ENCODE peak calls at places on chromosome 13, in seven cellular contexts. One of them, this sample, is unnamed.

GRCh38 chr13:77323858-77324257 is 3.0 kb downstream of the MYCBP2 start:
- DNase-seq in GM04503: no peak
- DNase-seq in SHP77: no peak
- DNase-seq in H9: no peak
- DNase-seq in stimulated activated CD8-positive, alpha-beta memory T cell treated with anti-CD3 and anti-CD28 coated beads, Interleukin-2, amount 100 ng/mL, for 1 hour: no peak
- DNase-seq in activated CD8-positive, alpha-beta memory T cell treated with anti-CD3 and anti-CD28 coated beads for 4 hours: no peak
- DNase-seq in SJSA1: no peak
- DNase-seq in this sample: no peak

GRCh38 chr13:68272652-68273051 is 1042.5 kb upstream of the PCDH9 start:
- DNase-seq in GM04503: no peak
- DNase-seq in SHP77: no peak
- DNase-seq in H9: no peak
- DNase-seq in stimulated activated CD8-positive, alpha-beta memory T cell treated with anti-CD3 and anti-CD28 coated beads, Interleukin-2, amount 100 ng/mL, for 1 hour: no peak
- DNase-seq in activated CD8-positive, alpha-beta memory T cell treated with anti-CD3 and anti-CD28 coated beads for 4 hours: no peak
- DNase-seq in SJSA1: no peak
- DNase-seq in this sample: no peak

GRCh38 chr13:111644750-111645149 is 324.3 kb downstream of the TEX29 start:
- DNase-seq in GM04503: no peak
- DNase-seq in SHP77: no peak
- DNase-seq in H9: no peak
- DNase-seq in stimulated activated CD8-positive, alpha-beta memory T cell treated with anti-CD3 and anti-CD28 coated beads, Interleukin-2, amount 100 ng/mL, for 1 hour: no peak
- DNase-seq in activated CD8-positive, alpha-beta memory T cell treated with anti-CD3 and anti-CD28 coated beads for 4 hours: no peak
- DNase-seq in SJSA1: no peak
- DNase-seq in this sample: no peak

GRCh38 chr13:83547043-83547442 is 335.2 kb downstream of the SLITRK1 start:
- DNase-seq in GM04503: no peak
- DNase-seq in SHP77: no peak
- DNase-seq in H9: no peak
- DNase-seq in stimulated activated CD8-positive, alpha-beta memory T cell treated with anti-CD3 and anti-CD28 coated beads, Interleukin-2, amount 100 ng/mL, for 1 hour: no peak
- DNase-seq in activated CD8-positive, alpha-beta memory T cell treated with anti-CD3 and anti-CD28 coated beads for 4 hours: no peak
- DNase-seq in SJSA1: no peak
- DNase-seq in this sample: no peak

GRCh38 chr13:102317593-102317992 is 84.3 kb downstream of the FGF14 start:
- DNase-seq in GM04503: no peak
- DNase-seq in SHP77: no peak
- DNase-seq in H9: no peak
- DNase-seq in stimulated activated CD8-positive, alpha-beta memory T cell treated with anti-CD3 and anti-CD28 coated beads, Interleukin-2, amount 100 ng/mL, for 1 hour: no peak
- DNase-seq in activated CD8-positive, alpha-beta memory T cell treated with anti-CD3 and anti-CD28 coated beads for 4 hours: no peak
- DNase-seq in SJSA1: no peak
- DNase-seq in this sample: no peak

GRCh38 chr13:40060318-40061007 is 405.0 kb downstream of the COG6 start:
- DNase-seq in GM04503: peak; percentile 34
- DNase-seq in SHP77: no peak
- DNase-seq in H9: no peak
- DNase-seq in stimulated activated CD8-positive, alpha-beta memory T cell treated with anti-CD3 and anti-CD28 coated beads, Interleukin-2, amount 100 ng/mL, for 1 hour: no peak
- DNase-seq in activated CD8-positive, alpha-beta memory T cell treated with anti-CD3 and anti-CD28 coated beads for 4 hours: no peak
- DNase-seq in SJSA1: no peak
- DNase-seq in this sample: no peak

GRCh38 chr13:100650321-100650720 is 24.3 kb downstream of the TMTC4 start:
- DNase-seq in GM04503: no peak
- DNase-seq in SHP77: no peak
- DNase-seq in H9: no peak
- DNase-seq in stimulated activated CD8-positive, alpha-beta memory T cell treated with anti-CD3 and anti-CD28 coated beads, Interleukin-2, amount 100 ng/mL, for 1 hour: no peak
- DNase-seq in activated CD8-positive, alpha-beta memory T cell treated with anti-CD3 and anti-CD28 coated beads for 4 hours: no peak
- DNase-seq in SJSA1: no peak
- DNase-seq in this sample: no peak

GRCh38 chr13:112756511-112756966 is 66.7 kb downstream of the ATP11A start:
- DNase-seq in GM04503: no peak
- DNase-seq in SHP77: no peak
- DNase-seq in H9: no peak
- DNase-seq in stimulated activated CD8-positive, alpha-beta memory T cell treated with anti-CD3 and anti-CD28 coated beads, Interleukin-2, amount 100 ng/mL, for 1 hour: no peak
- DNase-seq in activated CD8-positive, alpha-beta memory T cell treated with anti-CD3 and anti-CD28 coated beads for 4 hours: no peak
- DNase-seq in SJSA1: no peak
- DNase-seq in this sample: no peak

GRCh38 chr13:32650705-32651311 is 64.6 kb downstream of the PDS5B start:
- DNase-seq in GM04503: peak; percentile 8
- DNase-seq in SHP77: peak; percentile 72
- DNase-seq in H9: peak; percentile 58
- DNase-seq in stimulated activated CD8-positive, alpha-beta memory T cell treated with anti-CD3 and anti-CD28 coated beads, Interleukin-2, amount 100 ng/mL, for 1 hour: peak; percentile 20
- DNase-seq in activated CD8-positive, alpha-beta memory T cell treated with anti-CD3 and anti-CD28 coated beads for 4 hours: peak; percentile 15
- DNase-seq in SJSA1: peak; percentile 7
- DNase-seq in this sample: no peak

GRCh38 chr13:109875746-109876145 is 89.4 kb upstream of the IRS2 start:
- DNase-seq in GM04503: no peak
- DNase-seq in SHP77: no peak
- DNase-seq in H9: no peak
- DNase-seq in stimulated activated CD8-positive, alpha-beta memory T cell treated with anti-CD3 and anti-CD28 coated beads, Interleukin-2, amount 100 ng/mL, for 1 hour: no peak
- DNase-seq in activated CD8-positive, alpha-beta memory T cell treated with anti-CD3 and anti-CD28 coated beads for 4 hours: no peak
- DNase-seq in SJSA1: no peak
- DNase-seq in this sample: no peak

GRCh38 chr13:90448466-90449037 is 898.9 kb upstream of the MIR17HG start:
- DNase-seq in GM04503: no peak
- DNase-seq in SHP77: no peak
- DNase-seq in H9: no peak
- DNase-seq in stimulated activated CD8-positive, alpha-beta memory T cell treated with anti-CD3 and anti-CD28 coated beads, Interleukin-2, amount 100 ng/mL, for 1 hour: no peak
- DNase-seq in activated CD8-positive, alpha-beta memory T cell treated with anti-CD3 and anti-CD28 coated beads for 4 hours: no peak
- DNase-seq in SJSA1: no peak
- DNase-seq in this sample: no peak

GRCh38 chr13:52892925-52893324 is 44.5 kb upstream of the PCDH8 start:
- DNase-seq in GM04503: no peak
- DNase-seq in SHP77: peak; percentile 33
- DNase-seq in H9: no peak
- DNase-seq in stimulated activated CD8-positive, alpha-beta memory T cell treated with anti-CD3 and anti-CD28 coated beads, Interleukin-2, amount 100 ng/mL, for 1 hour: no peak
- DNase-seq in activated CD8-positive, alpha-beta memory T cell treated with anti-CD3 and anti-CD28 coated beads for 4 hours: no peak
- DNase-seq in SJSA1: no peak
- DNase-seq in this sample: no peak

GRCh38 chr13:105997436-105998232 is 537.8 kb downstream of the EFNB2 start:
- DNase-seq in GM04503: no peak
- DNase-seq in SHP77: no peak
- DNase-seq in H9: no peak
- DNase-seq in stimulated activated CD8-positive, alpha-beta memory T cell treated with anti-CD3 and anti-CD28 coated beads, Interleukin-2, amount 100 ng/mL, for 1 hour: no peak
- DNase-seq in activated CD8-positive, alpha-beta memory T cell treated with anti-CD3 and anti-CD28 coated beads for 4 hours: no peak
- DNase-seq in SJSA1: no peak
- DNase-seq in this sample: no peak

GRCh38 chr13:83325454-83325853 is 556.8 kb downstream of the SLITRK1 start:
- DNase-seq in GM04503: peak; percentile 41
- DNase-seq in SHP77: no peak
- DNase-seq in H9: no peak
- DNase-seq in stimulated activated CD8-positive, alpha-beta memory T cell treated with anti-CD3 and anti-CD28 coated beads, Interleukin-2, amount 100 ng/mL, for 1 hour: no peak
- DNase-seq in activated CD8-positive, alpha-beta memory T cell treated with anti-CD3 and anti-CD28 coated beads for 4 hours: no peak
- DNase-seq in SJSA1: no peak
- DNase-seq in this sample: no peak

GRCh38 chr13:20475927-20476691 is 49.5 kb downstream of the CRYL1 start:
- DNase-seq in GM04503: no peak
- DNase-seq in SHP77: no peak
- DNase-seq in H9: no peak
- DNase-seq in stimulated activated CD8-positive, alpha-beta memory T cell treated with anti-CD3 and anti-CD28 coated beads, Interleukin-2, amount 100 ng/mL, for 1 hour: peak; percentile 3
- DNase-seq in activated CD8-positive, alpha-beta memory T cell treated with anti-CD3 and anti-CD28 coated beads for 4 hours: no peak
- DNase-seq in SJSA1: no peak
- DNase-seq in this sample: no peak

GRCh38 chr13:48730971-48731658 is 77.4 kb downstream of the CYSLTR2 start:
- DNase-seq in GM04503: no peak
- DNase-seq in SHP77: no peak
- DNase-seq in H9: no peak
- DNase-seq in stimulated activated CD8-positive, alpha-beta memory T cell treated with anti-CD3 and anti-CD28 coated beads, Interleukin-2, amount 100 ng/mL, for 1 hour: no peak
- DNase-seq in activated CD8-positive, alpha-beta memory T cell treated with anti-CD3 and anti-CD28 coated beads for 4 hours: no peak
- DNase-seq in SJSA1: no peak
- DNase-seq in this sample: no peak

GRCh38 chr13:75873499-75873898 is 237.4 kb downstream of the LMO7 start:
- DNase-seq in GM04503: no peak
- DNase-seq in SHP77: no peak
- DNase-seq in H9: no peak
- DNase-seq in stimulated activated CD8-positive, alpha-beta memory T cell treated with anti-CD3 and anti-CD28 coated beads, Interleukin-2, amount 100 ng/mL, for 1 hour: no peak
- DNase-seq in activated CD8-positive, alpha-beta memory T cell treated with anti-CD3 and anti-CD28 coated beads for 4 hours: no peak
- DNase-seq in SJSA1: no peak
- DNase-seq in this sample: no peak

GRCh38 chr13:98749501-98749900 is 3.0 kb downstream of the SLC15A1 start:
- DNase-seq in GM04503: peak; percentile 69
- DNase-seq in SHP77: no peak
- DNase-seq in H9: no peak
- DNase-seq in stimulated activated CD8-positive, alpha-beta memory T cell treated with anti-CD3 and anti-CD28 coated beads, Interleukin-2, amount 100 ng/mL, for 1 hour: no peak
- DNase-seq in activated CD8-positive, alpha-beta memory T cell treated with anti-CD3 and anti-CD28 coated beads for 4 hours: no peak
- DNase-seq in SJSA1: no peak
- DNase-seq in this sample: no peak

GRCh38 chr13:104984296-104984818 is 1551.1 kb downstream of the EFNB2 start:
- DNase-seq in GM04503: no peak
- DNase-seq in SHP77: peak; percentile 10
- DNase-seq in H9: no peak
- DNase-seq in stimulated activated CD8-positive, alpha-beta memory T cell treated with anti-CD3 and anti-CD28 coated beads, Interleukin-2, amount 100 ng/mL, for 1 hour: no peak
- DNase-seq in activated CD8-positive, alpha-beta memory T cell treated with anti-CD3 and anti-CD28 coated beads for 4 hours: no peak
- DNase-seq in SJSA1: peak; percentile 11
- DNase-seq in this sample: no peak

GRCh38 chr13:27353166-27353583 is 71.2 kb upstream of the GTF3A start:
- DNase-seq in GM04503: no peak
- DNase-seq in SHP77: no peak
- DNase-seq in H9: no peak
- DNase-seq in stimulated activated CD8-positive, alpha-beta memory T cell treated with anti-CD3 and anti-CD28 coated beads, Interleukin-2, amount 100 ng/mL, for 1 hour: no peak
- DNase-seq in activated CD8-positive, alpha-beta memory T cell treated with anti-CD3 and anti-CD28 coated beads for 4 hours: no peak
- DNase-seq in SJSA1: peak; percentile 61
- DNase-seq in this sample: no peak

GRCh38 chr13:73938375-73939070 is 195.7 kb downstream of the KLF12 start:
- DNase-seq in GM04503: peak; percentile 58
- DNase-seq in SHP77: no peak
- DNase-seq in H9: no peak
- DNase-seq in stimulated activated CD8-positive, alpha-beta memory T cell treated with anti-CD3 and anti-CD28 coated beads, Interleukin-2, amount 100 ng/mL, for 1 hour: no peak
- DNase-seq in activated CD8-positive, alpha-beta memory T cell treated with anti-CD3 and anti-CD28 coated beads for 4 hours: no peak
- DNase-seq in SJSA1: peak; percentile 72
- DNase-seq in this sample: no peak

GRCh38 chr13:46964789-46965527 is 68.1 kb upstream of the HTR2A start:
- DNase-seq in GM04503: peak; percentile 54
- DNase-seq in SHP77: no peak
- DNase-seq in H9: no peak
- DNase-seq in stimulated activated CD8-positive, alpha-beta memory T cell treated with anti-CD3 and anti-CD28 coated beads, Interleukin-2, amount 100 ng/mL, for 1 hour: no peak
- DNase-seq in activated CD8-positive, alpha-beta memory T cell treated with anti-CD3 and anti-CD28 coated beads for 4 hours: no peak
- DNase-seq in SJSA1: no peak
- DNase-seq in this sample: no peak

GRCh38 chr13:30713133-30713532 is 22.2 kb upstream of the ALOX5AP start:
- DNase-seq in GM04503: no peak
- DNase-seq in SHP77: no peak
- DNase-seq in H9: no peak
- DNase-seq in stimulated activated CD8-positive, alpha-beta memory T cell treated with anti-CD3 and anti-CD28 coated beads, Interleukin-2, amount 100 ng/mL, for 1 hour: no peak
- DNase-seq in activated CD8-positive, alpha-beta memory T cell treated with anti-CD3 and anti-CD28 coated beads for 4 hours: no peak
- DNase-seq in SJSA1: no peak
- DNase-seq in this sample: no peak

This sample was measured in T47D.